ENCODE peak calls at places on chromosomes 4 and X, in ten cellular contexts. One of them, this sample, is unnamed.

GRCh38 chrX:44092778-44093177 is 119.6 kb upstream of the NDP start:
- DNase-seq in ovary: no peak
- DNase-seq in A549: no peak
- DNase-seq in IMR-90: no peak
- DNase-seq in right lobe of liver: no peak
- DNase-seq in uterus: no peak
- DNase-seq in tibial nerve: no peak
- DNase-seq in heart left ventricle: no peak
- DNase-seq in thyroid gland: no peak
- DNase-seq in suprapubic skin: no peak
- DNase-seq in this sample: no peak

GRCh38 chrX:100649550-100650356 is 5.8 kb downstream of the SRPX2 start:
- DNase-seq in IMR-90: peak
- DNase-seq in thyroid gland: peak
- DNase-seq in tibial nerve: peak
- DNase-seq in A549: peak
- DNase-seq in suprapubic skin: peak
- DNase-seq in right lobe of liver: peak
- DNase-seq in uterus: peak
- DNase-seq in heart left ventricle: peak
- DNase-seq in ovary: peak
- DNase-seq in this sample: no peak

GRCh38 chr4:15778191-15778741 is at the start of gene CD38:
- DNase-seq in heart left ventricle: peak
- DNase-seq in thyroid gland: peak
- DNase-seq in right lobe of liver: peak
- DNase-seq in tibial nerve: no peak
- DNase-seq in uterus: no peak
- DNase-seq in IMR-90: no peak
- DNase-seq in ovary: no peak
- DNase-seq in suprapubic skin: no peak
- DNase-seq in A549: peak
- DNase-seq in this sample: no peak

GRCh38 chr4:156901871-156902270 is 69.7 kb downstream of the PDGFC start:
- DNase-seq in heart left ventricle: no peak
- DNase-seq in uterus: no peak
- DNase-seq in suprapubic skin: no peak
- DNase-seq in A549: no peak
- DNase-seq in right lobe of liver: no peak
- DNase-seq in ovary: no peak
- DNase-seq in tibial nerve: no peak
- DNase-seq in thyroid gland: no peak
- DNase-seq in IMR-90: peak
- DNase-seq in this sample: no peak

GRCh38 chr4:177293208-177294018 is 16.3 kb upstream of the NEIL3 start:
- DNase-seq in A549: no peak
- DNase-seq in ovary: no peak
- DNase-seq in tibial nerve: no peak
- DNase-seq in suprapubic skin: no peak
- DNase-seq in IMR-90: no peak
- DNase-seq in right lobe of liver: no peak
- DNase-seq in uterus: no peak
- DNase-seq in thyroid gland: no peak
- DNase-seq in heart left ventricle: no peak
- DNase-seq in this sample: no peak

GRCh38 chr4:8261851-8262535 is 7.6 kb upstream of the HTRA3 start:
- DNase-seq in IMR-90: peak
- DNase-seq in thyroid gland: no peak
- DNase-seq in ovary: no peak
- DNase-seq in right lobe of liver: no peak
- DNase-seq in uterus: no peak
- DNase-seq in heart left ventricle: no peak
- DNase-seq in A549: no peak
- DNase-seq in suprapubic skin: no peak
- DNase-seq in tibial nerve: no peak
- DNase-seq in this sample: no peak

GRCh38 chrX:71823391-71824057 is 60.4 kb downstream of the CXorf49B start:
- DNase-seq in suprapubic skin: no peak
- DNase-seq in IMR-90: no peak
- DNase-seq in tibial nerve: no peak
- DNase-seq in right lobe of liver: no peak
- DNase-seq in A549: no peak
- DNase-seq in uterus: no peak
- DNase-seq in heart left ventricle: no peak
- DNase-seq in thyroid gland: no peak
- DNase-seq in ovary: no peak
- DNase-seq in this sample: no peak

GRCh38 chrX:51494409-51494808 is 2.0 kb downstream of the NUDT11 start:
- DNase-seq in heart left ventricle: no peak
- DNase-seq in IMR-90: no peak
- DNase-seq in ovary: no peak
- DNase-seq in thyroid gland: no peak
- DNase-seq in tibial nerve: no peak
- DNase-seq in right lobe of liver: no peak
- DNase-seq in suprapubic skin: no peak
- DNase-seq in A549: peak
- DNase-seq in uterus: no peak
- DNase-seq in this sample: no peak

GRCh38 chrX:113548308-113549015 is 707.8 kb upstream of the AMOT start:
- DNase-seq in tibial nerve: no peak
- DNase-seq in IMR-90: no peak
- DNase-seq in thyroid gland: no peak
- DNase-seq in heart left ventricle: no peak
- DNase-seq in uterus: no peak
- DNase-seq in suprapubic skin: no peak
- DNase-seq in A549: no peak
- DNase-seq in ovary: no peak
- DNase-seq in right lobe of liver: no peak
- DNase-seq in this sample: no peak

GRCh38 chrX:139382529-139382928 is 148.0 kb upstream of the F9 start:
- DNase-seq in heart left ventricle: no peak
- DNase-seq in suprapubic skin: no peak
- DNase-seq in IMR-90: no peak
- DNase-seq in thyroid gland: no peak
- DNase-seq in tibial nerve: no peak
- DNase-seq in uterus: no peak
- DNase-seq in ovary: no peak
- DNase-seq in A549: no peak
- DNase-seq in right lobe of liver: no peak
- DNase-seq in this sample: no peak

GRCh38 chrX:54452920-54453319 is 12.7 kb downstream of the TSR2 start:
- DNase-seq in heart left ventricle: no peak
- DNase-seq in tibial nerve: no peak
- DNase-seq in uterus: no peak
- DNase-seq in thyroid gland: no peak
- DNase-seq in IMR-90: peak
- DNase-seq in A549: peak
- DNase-seq in right lobe of liver: no peak
- DNase-seq in suprapubic skin: no peak
- DNase-seq in ovary: no peak
- DNase-seq in this sample: no peak

GRCh38 chr4:15836362-15836761 is 58.2 kb downstream of the CD38 start:
- DNase-seq in tibial nerve: no peak
- DNase-seq in uterus: no peak
- DNase-seq in IMR-90: no peak
- DNase-seq in heart left ventricle: no peak
- DNase-seq in right lobe of liver: no peak
- DNase-seq in ovary: no peak
- DNase-seq in thyroid gland: no peak
- DNase-seq in A549: peak
- DNase-seq in suprapubic skin: no peak
- DNase-seq in this sample: no peak

GRCh38 chr4:182756161-182756690 is 161.0 kb downstream of the DCTD start:
- DNase-seq in uterus: no peak
- DNase-seq in right lobe of liver: no peak
- DNase-seq in A549: no peak
- DNase-seq in ovary: no peak
- DNase-seq in IMR-90: no peak
- DNase-seq in heart left ventricle: no peak
- DNase-seq in thyroid gland: no peak
- DNase-seq in suprapubic skin: no peak
- DNase-seq in tibial nerve: no peak
- DNase-seq in this sample: no peak

GRCh38 chr4:147596377-147596776 is 20.8 kb upstream of the TMEM184C start:
- DNase-seq in thyroid gland: no peak
- DNase-seq in ovary: no peak
- DNase-seq in IMR-90: peak
- DNase-seq in A549: no peak
- DNase-seq in tibial nerve: no peak
- DNase-seq in right lobe of liver: no peak
- DNase-seq in suprapubic skin: no peak
- DNase-seq in uterus: no peak
- DNase-seq in heart left ventricle: no peak
- DNase-seq in this sample: no peak

GRCh38 chr4:48311896-48312295 is 29.4 kb upstream of the SLAIN2 start:
- DNase-seq in suprapubic skin: no peak
- DNase-seq in heart left ventricle: no peak
- DNase-seq in IMR-90: peak
- DNase-seq in tibial nerve: no peak
- DNase-seq in right lobe of liver: no peak
- DNase-seq in A549: no peak
- DNase-seq in uterus: no peak
- DNase-seq in thyroid gland: no peak
- DNase-seq in ovary: no peak
- DNase-seq in this sample: no peak

GRCh38 chr4:94590493-94590892 is 138.8 kb downstream of the PDLIM5 start:
- DNase-seq in tibial nerve: no peak
- DNase-seq in ovary: no peak
- DNase-seq in IMR-90: no peak
- DNase-seq in A549: no peak
- DNase-seq in suprapubic skin: no peak
- DNase-seq in thyroid gland: no peak
- DNase-seq in uterus: no peak
- DNase-seq in right lobe of liver: no peak
- DNase-seq in heart left ventricle: no peak
- DNase-seq in this sample: no peak

GRCh38 chr4:124636793-124637192 is 75.7 kb downstream of the ANKRD50 start:
- DNase-seq in thyroid gland: no peak
- DNase-seq in ovary: no peak
- DNase-seq in right lobe of liver: no peak
- DNase-seq in A549: no peak
- DNase-seq in heart left ventricle: no peak
- DNase-seq in suprapubic skin: no peak
- DNase-seq in tibial nerve: no peak
- DNase-seq in IMR-90: no peak
- DNase-seq in uterus: no peak
- DNase-seq in this sample: no peak

GRCh38 chrX:150146271-150146888 is 208.1 kb upstream of the EOLA2 start:
- DNase-seq in IMR-90: no peak
- DNase-seq in thyroid gland: no peak
- DNase-seq in ovary: no peak
- DNase-seq in right lobe of liver: no peak
- DNase-seq in A549: no peak
- DNase-seq in suprapubic skin: no peak
- DNase-seq in heart left ventricle: peak
- DNase-seq in tibial nerve: no peak
- DNase-seq in uterus: no peak
- DNase-seq in this sample: no peak

DNA sequence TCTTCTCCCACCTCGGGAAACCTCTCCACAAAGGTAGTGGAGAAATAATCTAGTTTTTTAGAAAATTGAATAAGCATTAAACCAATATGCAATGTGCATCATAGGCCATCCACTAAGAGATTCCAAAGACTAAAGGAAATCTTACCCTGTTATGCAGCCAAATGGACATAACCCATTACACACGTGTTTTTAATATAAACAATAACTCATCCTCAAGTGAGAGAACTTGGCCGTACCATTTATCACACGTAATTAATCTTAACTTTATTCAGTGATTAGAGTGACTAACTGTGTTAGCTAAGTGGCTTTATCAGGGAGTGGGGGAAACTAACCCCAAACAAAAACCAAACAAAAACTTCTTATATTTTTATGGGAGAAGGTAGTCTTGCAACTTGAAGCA is 57.8 kb downstream of the AFM start:
- DNase-seq in suprapubic skin: no peak
- DNase-seq in heart left ventricle: no peak
- DNase-seq in right lobe of liver: no peak
- DNase-seq in ovary: no peak
- DNase-seq in tibial nerve: no peak
- DNase-seq in A549: no peak
- DNase-seq in IMR-90: no peak
- DNase-seq in thyroid gland: no peak
- DNase-seq in uterus: no peak
- DNase-seq in this sample: no peak
- TF ChIP-seq POLR2A in suprapubic skin: no peak
- TF ChIP-seq POLR2A in heart left ventricle: no peak
- TF ChIP-seq POLR2A in right lobe of liver: no peak
- TF ChIP-seq POLR2A in ovary: no peak
- TF ChIP-seq POLR2A in tibial nerve: no peak
- TF ChIP-seq POLR2A in A549: no peak
- TF ChIP-seq POLR2A in IMR-90: no peak
- TF ChIP-seq POLR2A in thyroid gland: no peak
- TF ChIP-seq POLR2A in uterus: no peak
- TF ChIP-seq POLR2A in this sample: no peak

GRCh38 chr4:186190456-186191265 is 706 bp upstream of the CYP4V2 start:
- DNase-seq in uterus: no peak
- DNase-seq in suprapubic skin: no peak
- DNase-seq in IMR-90: no peak
- DNase-seq in heart left ventricle: peak
- DNase-seq in tibial nerve: no peak
- DNase-seq in right lobe of liver: peak
- DNase-seq in thyroid gland: peak
- DNase-seq in ovary: peak
- DNase-seq in A549: no peak
- DNase-seq in this sample: peak
- TF ChIP-seq POLR2A in uterus: no peak
- TF ChIP-seq POLR2A in suprapubic skin: no peak
- TF ChIP-seq POLR2A in IMR-90: no peak
- TF ChIP-seq POLR2A in heart left ventricle: no peak
- TF ChIP-seq POLR2A in tibial nerve: no peak
- TF ChIP-seq POLR2A in right lobe of liver: no peak
- TF ChIP-seq POLR2A in thyroid gland: no peak
- TF ChIP-seq POLR2A in ovary: no peak
- TF ChIP-seq POLR2A in A549: no peak
- TF ChIP-seq POLR2A in this sample: no peak

GRCh38 chr4:41256740-41257256 is at the start of gene UCHL1:
- DNase-seq in ovary: peak
- DNase-seq in A549: peak
- DNase-seq in uterus: no peak
- DNase-seq in heart left ventricle: peak
- DNase-seq in tibial nerve: no peak
- DNase-seq in suprapubic skin: no peak
- DNase-seq in right lobe of liver: peak
- DNase-seq in thyroid gland: peak
- DNase-seq in IMR-90: peak
- DNase-seq in this sample: peak
- TF ChIP-seq POLR2A in ovary: peak
- TF ChIP-seq POLR2A in A549: peak
- TF ChIP-seq POLR2A in uterus: no peak
- TF ChIP-seq POLR2A in heart left ventricle: no peak
- TF ChIP-seq POLR2A in tibial nerve: no peak
- TF ChIP-seq POLR2A in suprapubic skin: no peak
- TF ChIP-seq POLR2A in right lobe of liver: no peak
- TF ChIP-seq POLR2A in thyroid gland: no peak
- TF ChIP-seq POLR2A in IMR-90: peak
- TF ChIP-seq POLR2A in this sample: peak

DNA sequence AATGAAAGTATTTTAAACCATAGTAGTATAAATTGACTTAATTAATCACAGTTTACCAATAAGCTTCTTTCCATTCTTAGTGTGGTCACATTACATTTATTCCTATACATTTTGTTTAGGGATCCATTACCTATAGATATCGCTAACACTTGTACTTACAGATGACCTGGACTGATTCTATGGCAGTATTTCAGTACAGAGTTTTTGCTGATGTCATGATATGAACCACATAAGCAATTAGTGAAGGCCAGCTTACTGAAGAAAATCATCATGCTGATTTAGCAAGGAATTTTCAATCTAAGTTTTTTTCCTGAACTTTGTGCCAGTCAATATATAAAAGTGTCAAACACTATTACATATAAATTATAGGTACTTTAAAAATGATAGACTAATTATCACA is 113.4 kb upstream of the HPGD start:
- DNase-seq in ovary: no peak
- DNase-seq in uterus: no peak
- DNase-seq in thyroid gland: no peak
- DNase-seq in IMR-90: no peak
- DNase-seq in heart left ventricle: no peak
- DNase-seq in A549: no peak
- DNase-seq in right lobe of liver: no peak
- DNase-seq in suprapubic skin: no peak
- DNase-seq in tibial nerve: no peak
- DNase-seq in this sample: no peak
- TF ChIP-seq POLR2A in ovary: no peak
- TF ChIP-seq POLR2A in uterus: no peak
- TF ChIP-seq POLR2A in thyroid gland: no peak
- TF ChIP-seq POLR2A in IMR-90: no peak
- TF ChIP-seq POLR2A in heart left ventricle: no peak
- TF ChIP-seq POLR2A in A549: no peak
- TF ChIP-seq POLR2A in right lobe of liver: no peak
- TF ChIP-seq POLR2A in suprapubic skin: no peak
- TF ChIP-seq POLR2A in tibial nerve: no peak
- TF ChIP-seq POLR2A in this sample: no peak